ENCODE peak calls at places on chromosomes 12 and 14, in six cellular contexts. G is foreskin keratinocyte, T is brain microvascular endothelial cell, J is HCT116, N is GM23338, D is dorsolateral prefrontal cortex. W is an unnamed sample.

GRCh38 chr12:131351319-131352028 is 359.4 kb upstream of the SFSWAP start:
- DNase-seq in G (no peak), T (no peak), J (peak; percentile 21), N (no peak), D (no peak), W (peak; percentile 68)

GRCh38 chr12:8078400-8078799 is 3.7 kb upstream of the NECAP1 start:
- DNase-seq in G (no peak), T (peak; percentile 63), J (peak; percentile 50), N (peak; percentile 60), D (no peak), W (no peak)

GRCh38 chr12:10612110-10612509 is 1.3 kb downstream of the MAGOHB start:
- DNase-seq in G (no peak), T (no peak), J (no peak), N (no peak), D (no peak), W (no peak)

GRCh38 chr14:67680121-67680602 is 5.7 kb upstream of the VTI1B start:
- DNase-seq in G (peak; percentile 85), T (peak; percentile 92), J (no peak), N (no peak), D (no peak), W (no peak)

GRCh38 chr14:81366259-81366658 is 33.9 kb downstream of the STON2 start:
- DNase-seq in G (peak; percentile 41), T (no peak), J (no peak), N (no peak), D (no peak), W (no peak)

GRCh38 chr12:127629066-127629820 is 637.7 kb upstream of the TMEM132C start:
- DNase-seq in G (no peak), T (no peak), J (no peak), N (no peak), D (no peak), W (no peak)

GRCh38 chr12:1398673-1399072 is 195.7 kb downstream of the FBXL14 start:
- DNase-seq in G (no peak), T (no peak), J (no peak), N (peak; percentile 21), D (no peak), W (no peak)

GRCh38 chr14:74616507-74616906 is 4.5 kb upstream of the LTBP2 start:
- DNase-seq in G (peak; percentile 94), T (peak; percentile 86), J (peak; percentile 73), N (no peak), D (no peak), W (no peak)

GRCh38 chr14:61766136-61766535 is 3.9 kb downstream of the SNAPC1 start:
- DNase-seq in G (peak; percentile 64), T (no peak), J (no peak), N (no peak), D (no peak), W (peak; percentile 43)

GRCh38 chr14:64005822-64006221 is 153.0 kb downstream of the SYNE2 start:
- DNase-seq in G (no peak), T (no peak), J (no peak), N (no peak), D (no peak), W (no peak)

GRCh38 chr14:70622111-70622712 is 19.5 kb upstream of the TTC9 start:
- DNase-seq in G (peak; percentile 47), T (peak; percentile 29), J (peak; percentile 53), N (peak; percentile 91), D (no peak), W (peak; percentile 47)

GRCh38 chr14:87041290-87042020 is 951.5 kb downstream of the GALC start:
- DNase-seq in G (peak; percentile 30), T (no peak), J (no peak), N (no peak), D (no peak), W (no peak)

DNA sequence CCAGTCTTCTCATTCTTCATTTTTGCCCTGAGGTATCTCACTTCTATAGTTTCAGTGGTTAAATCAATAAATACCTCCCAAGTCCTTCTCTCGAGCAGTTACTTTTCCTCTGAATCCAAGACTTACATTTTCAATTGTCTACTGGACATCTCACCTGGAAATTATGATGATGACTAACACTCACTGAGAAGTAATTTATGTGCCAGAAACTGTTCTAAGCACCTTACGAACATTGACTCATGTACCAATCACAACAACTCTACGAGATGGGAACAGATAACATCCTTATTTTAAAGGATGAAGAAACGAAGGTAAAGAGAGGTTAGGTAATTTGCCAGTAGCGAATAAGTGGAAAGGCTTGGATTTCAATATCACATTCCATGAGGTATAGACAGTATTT is 94.1 kb downstream of the EML5 start:
- DNase-seq in G (peak; percentile 99), T (no peak), J (peak; percentile 7), N (no peak), D (no peak), W (no peak)
- H3K27me3 ChIP-seq in G (no peaks in the 10 kb centered on the region), T (no peaks in the 10 kb centered on the region), J (no peaks in the 10 kb centered on the region), N (no peaks in the 10 kb centered on the region), D (no peaks in the 10 kb centered on the region), W (no peaks in the 10 kb centered on the region)

DNA sequence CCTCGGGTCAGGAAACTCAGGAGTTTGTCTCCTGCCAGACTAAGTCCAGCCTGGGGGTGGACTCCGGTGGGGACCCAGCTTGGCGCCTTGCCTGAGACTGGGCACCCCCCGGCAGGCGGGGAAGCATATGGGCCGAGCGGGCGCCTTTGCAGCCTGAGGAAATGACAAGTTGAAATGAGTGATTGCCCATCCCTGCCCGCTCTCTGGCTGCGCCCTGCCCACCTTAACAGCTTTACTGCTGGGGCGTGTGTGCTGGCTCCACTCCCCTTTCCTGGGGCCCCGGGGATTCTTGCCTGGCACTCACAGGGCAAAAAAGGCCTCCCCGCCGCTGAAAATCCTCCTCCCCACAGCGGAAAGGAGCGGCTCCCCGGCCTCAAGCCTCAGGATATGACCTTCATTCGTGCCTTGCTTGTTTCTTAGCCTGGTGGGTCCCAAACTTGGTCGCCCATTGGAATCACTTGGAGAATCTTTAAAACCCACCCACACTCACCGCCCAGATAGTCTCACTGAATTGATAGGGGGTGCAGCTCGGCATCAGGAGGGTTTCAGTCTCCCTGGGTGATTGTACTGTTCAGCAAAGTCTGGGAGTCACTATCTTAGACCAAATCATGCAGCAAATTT is 1.5 kb downstream of the RFLNA start:
- DNase-seq in G (no peak), T (no peak), J (no peak), N (peak; percentile 35), D (no peak), W (no peak)
- H3K27me3 ChIP-seq in G (peaks cover 35% of the 10 kb centered on the region), T (peaks cover 38% of the 10 kb centered on the region), J (no peaks in the 10 kb centered on the region), N (peaks cover 29% of the 10 kb centered on the region), D (peaks cover 8% of the 10 kb centered on the region), W (no peaks in the 10 kb centered on the region)

GRCh38 chr12:99981639-99982190 is 3.0 kb downstream of the ANKS1B start:
- DNase-seq in G (no peak), T (no peak), J (no peak), N (no peak), D (no peak), W (no peak)
- H3K27me3 ChIP-seq in G (peaks cover 80% of the 10 kb centered on the region), T (peaks cover 19% of the 10 kb centered on the region), J (peaks cover 57% of the 10 kb centered on the region), N (peaks cover 27% of the 10 kb centered on the region), D (no peaks in the 10 kb centered on the region), W (no peaks in the 10 kb centered on the region)

DNA sequence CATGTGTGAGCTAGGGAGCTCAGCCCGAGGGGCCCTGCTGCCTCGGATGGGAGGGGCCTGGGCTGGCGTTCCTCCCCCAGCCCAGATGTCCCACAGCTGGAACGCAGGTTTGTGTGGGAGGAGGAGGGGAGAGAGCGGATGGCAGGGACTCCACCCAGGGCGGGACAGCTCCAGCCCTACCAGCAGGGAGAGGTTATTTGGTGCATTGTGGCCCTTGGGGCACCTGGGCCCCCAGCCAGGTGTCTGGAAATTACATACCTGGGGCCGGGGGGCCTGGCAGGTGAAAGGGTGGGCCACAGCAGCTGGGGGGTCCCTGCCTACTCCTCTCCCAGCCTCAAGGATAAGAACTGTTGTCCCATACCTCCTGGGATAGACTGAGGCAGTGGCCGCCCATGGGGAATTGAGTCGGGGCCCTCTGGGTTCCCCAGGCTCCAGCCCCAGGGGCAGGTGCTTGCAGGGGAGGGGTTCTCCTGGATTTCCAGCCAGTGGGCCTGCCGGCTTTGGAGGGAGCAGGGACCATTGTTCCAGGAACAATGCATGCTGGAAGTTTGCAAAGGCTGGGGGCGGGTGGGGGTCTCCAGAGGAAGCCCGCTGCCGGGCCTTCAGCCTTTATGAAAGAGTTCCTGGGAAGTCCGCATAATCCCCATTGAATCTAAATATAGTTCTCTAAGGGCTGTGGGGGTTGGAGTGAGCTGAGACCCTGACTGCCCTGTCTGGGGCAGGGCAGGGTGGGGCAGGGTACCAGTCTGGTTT is 1.2 kb downstream of the KIF26A start:
- DNase-seq in G (no peak), T (no peak), J (no peak), N (no peak), D (no peak), W (no peak)
- H3K27me3 ChIP-seq in G (peaks cover 53% of the 10 kb centered on the region), T (peaks cover 46% of the 10 kb centered on the region), J (no peaks in the 10 kb centered on the region), N (peaks cover 27% of the 10 kb centered on the region), D (peaks cover 37% of the 10 kb centered on the region), W (no peaks in the 10 kb centered on the region)

W was measured in testis.